ENCODE peak calls at places on chromosomes 3 and 15, in nine cellular contexts. N is PC-3, Q is WERI-Rb-1, Z is psoas muscle, E is uterus, V is transverse colon, D is tibial artery, T is mucosa of descending colon, K is PC-9. U is an unnamed sample.

GRCh38 chr3:169501777-169502320 is 161.7 kb downstream of the MECOM start:
- DNase-seq in N (no peak), Q (no peak), Z (no peak), E (no peak), V (no peak), D (no peak), T (no peak), K (no peak), U (no peak)

GRCh38 chr15:32029862-32030781 is at the start of gene CHRNA7:
- DNase-seq in N (peak), Q (peak), Z (peak), E (peak), V (peak), D (no peak), T (peak), K (no peak), U (peak)

GRCh38 chr3:13954266-13954665 is 74.4 kb upstream of the WNT7A start:
- DNase-seq in N (no peak), Q (no peak), Z (no peak), E (no peak), V (no peak), D (no peak), T (no peak), K (no peak), U (no peak)

GRCh38 chr15:69403611-69404010 is 10.5 kb upstream of the KIF23 start:
- DNase-seq in N (peak), Q (no peak), Z (no peak), E (no peak), V (no peak), D (no peak), T (no peak), K (no peak), U (peak)

GRCh38 chr15:50182233-50183013 is 427 bp downstream of the SLC27A2 start:
- DNase-seq in N (no peak), Q (peak), Z (no peak), E (no peak), V (peak), D (no peak), T (peak), K (no peak), U (peak)

GRCh38 chr15:25022233-25022632 is 67.4 kb downstream of the SNRPN start:
- DNase-seq in N (peak), Q (no peak), Z (no peak), E (no peak), V (no peak), D (no peak), T (no peak), K (no peak), U (peak)

GRCh38 chr3:4850211-4850927 is 128.9 kb upstream of the BHLHE40 start:
- DNase-seq in N (no peak), Q (no peak), Z (no peak), E (no peak), V (no peak), D (no peak), T (no peak), K (no peak), U (no peak)

GRCh38 chr15:62360286-62360685 is 195.2 kb upstream of the C2CD4B start:
- DNase-seq in N (no peak), Q (no peak), Z (no peak), E (no peak), V (no peak), D (no peak), T (no peak), K (no peak), U (no peak)

GRCh38 chr15:31226011-31226410 is 100.6 kb upstream of the KLF13 start:
- DNase-seq in N (no peak), Q (no peak), Z (no peak), E (no peak), V (no peak), D (no peak), T (no peak), K (no peak), U (no peak)

GRCh38 chr3:99601493-99601892 is 36.9 kb upstream of the COL8A1 start:
- DNase-seq in N (no peak), Q (no peak), Z (no peak), E (no peak), V (no peak), D (no peak), T (no peak), K (no peak), U (no peak)

GRCh38 chr3:88595025-88595424 is 445.3 kb downstream of the C3orf38 start:
- DNase-seq in N (no peak), Q (no peak), Z (no peak), E (no peak), V (no peak), D (no peak), T (no peak), K (no peak), U (peak)

GRCh38 chr3:46027736-46028397 is 584 bp upstream of the XCR1 start:
- DNase-seq in N (no peak), Q (no peak), Z (no peak), E (no peak), V (no peak), D (no peak), T (no peak), K (no peak), U (no peak)

GRCh38 chr15:80031841-80032240 is 27.6 kb upstream of the ZFAND6 start:
- DNase-seq in N (peak), Q (no peak), Z (no peak), E (no peak), V (peak), D (no peak), T (peak), K (no peak), U (no peak)

GRCh38 chr15:81170504-81170903 is 26.2 kb upstream of the IL16 start:
- DNase-seq in N (no peak), Q (no peak), Z (no peak), E (no peak), V (no peak), D (no peak), T (no peak), K (no peak), U (no peak)

GRCh38 chr3:51773529-51773928 is 5.5 kb downstream of the IQCF6 start:
- DNase-seq in N (peak), Q (no peak), Z (no peak), E (no peak), V (no peak), D (no peak), T (no peak), K (no peak), U (peak)

GRCh38 chr3:128402998-128403397 is 63.7 kb downstream of the DNAJB8 start:
- DNase-seq in N (no peak), Q (no peak), Z (no peak), E (no peak), V (no peak), D (no peak), T (no peak), K (no peak), U (no peak)

GRCh38 chr15:85500729-85501128 is 120.3 kb downstream of the AKAP13 start:
- DNase-seq in N (no peak), Q (peak), Z (no peak), E (peak), V (no peak), D (no peak), T (no peak), K (no peak), U (peak)

GRCh38 chr3:162540421-162540820 is 1043.8 kb downstream of the OTOL1 start:
- DNase-seq in N (no peak), Q (no peak), Z (no peak), E (no peak), V (no peak), D (no peak), T (no peak), K (no peak), U (no peak)

GRCh38 chr15:65355173-65355982 is 22.4 kb downstream of the IGDCC3 start:
- DNase-seq in N (no peak), Q (peak), Z (no peak), E (no peak), V (no peak), D (no peak), T (no peak), K (no peak), U (no peak)

GRCh38 chr3:12993022-12993622 is 80.1 kb downstream of the IQSEC1 start:
- DNase-seq in N (peak), Q (no peak), Z (no peak), E (no peak), V (peak), D (no peak), T (no peak), K (no peak), U (no peak)

GRCh38 chr15:48963524-48964113 is at the start of gene SHC4:
- DNase-seq in N (peak), Q (no peak), Z (peak), E (peak), V (peak), D (peak), T (peak), K (peak), U (peak)

GRCh38 chr15:72227720-72228119 is 3.3 kb downstream of the PKM start:
- DNase-seq in N (peak), Q (no peak), Z (no peak), E (no peak), V (no peak), D (no peak), T (no peak), K (no peak), U (no peak)

GRCh38 chr15:68307131-68307928 is 29.8 kb downstream of the FEM1B start:
- DNase-seq in N (no peak), Q (no peak), Z (no peak), E (peak), V (no peak), D (no peak), T (no peak), K (no peak), U (no peak)

GRCh38 chr3:179146911-179147570 is 1.1 kb upstream of the PIK3CA start:
- DNase-seq in N (peak), Q (peak), Z (no peak), E (peak), V (peak), D (no peak), T (peak), K (peak), U (peak)

GRCh38 chr3:195068045-195068444 is 202.9 kb downstream of the XXYLT1 start:
- DNase-seq in N (peak), Q (no peak), Z (no peak), E (peak), V (no peak), D (no peak), T (no peak), K (no peak), U (peak)

GRCh38 chr15:98963459-98963858 is 44.1 kb downstream of the PGPEP1L start:
- DNase-seq in N (no peak), Q (no peak), Z (no peak), E (no peak), V (no peak), D (no peak), T (no peak), K (no peak), U (no peak)

GRCh38 chr15:57582080-57582479 is 9.6 kb upstream of the MYZAP start:
- DNase-seq in N (no peak), Q (no peak), Z (no peak), E (no peak), V (no peak), D (no peak), T (no peak), K (no peak), U (no peak)

GRCh38 chr3:18593231-18593630 is 168.1 kb upstream of the SATB1 start:
- DNase-seq in N (no peak), Q (no peak), Z (no peak), E (no peak), V (no peak), D (no peak), T (no peak), K (no peak), U (no peak)

GRCh38 chr3:123633530-123633929 is 48.7 kb upstream of the HACD2 start:
- DNase-seq in N (no peak), Q (no peak), Z (no peak), E (no peak), V (no peak), D (no peak), T (no peak), K (no peak), U (peak)

GRCh38 chr3:184724662-184725061 is 12.8 kb upstream of the MAGEF1 start:
- DNase-seq in N (no peak), Q (no peak), Z (no peak), E (no peak), V (no peak), D (no peak), T (no peak), K (no peak), U (no peak)

GRCh38 chr3:71495708-71496472 is 87.6 kb downstream of the FOXP1 start:
- DNase-seq in N (peak), Q (no peak), Z (no peak), E (peak), V (no peak), D (no peak), T (no peak), K (peak), U (peak)

DNA sequence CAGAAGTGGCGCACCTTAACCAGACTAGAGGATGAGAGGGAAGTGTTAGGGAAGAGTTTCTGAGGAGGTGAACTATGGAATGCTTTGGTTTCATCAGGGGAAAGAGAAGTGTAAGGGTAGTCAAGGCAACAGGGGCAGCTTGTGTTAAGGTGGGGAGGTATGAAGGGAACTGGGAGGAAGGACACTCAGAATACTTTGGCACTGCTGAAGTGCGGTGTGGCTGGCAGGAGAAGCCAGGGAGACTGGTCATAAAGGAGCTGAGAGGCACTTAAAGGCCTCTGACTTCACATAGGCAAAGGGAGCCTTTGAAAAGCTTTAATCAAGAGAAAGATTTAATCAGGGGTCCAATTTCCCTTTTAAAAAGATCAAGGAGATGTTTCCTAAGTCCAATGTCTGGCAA is 129.0 kb downstream of the ERC2 start:
- DNase-seq in N (no peak), Q (no peak), Z (no peak), E (no peak), V (no peak), D (no peak), T (no peak), K (no peak), U (no peak)
- H3K4me3 ChIP-seq in N (no peak), Q (no peak), Z (no peak), E (no peak), V (no peak), D (no peak), T (no peak), K (no peak), U (no peak)

GRCh38 chr3:10553586-10554235 is 48.3 kb upstream of the ATP2B2 start:
- DNase-seq in N (no peak), Q (peak), Z (no peak), E (no peak), V (no peak), D (no peak), T (no peak), K (no peak), U (no peak)
- TF ChIP-seq CTCF in N (no peak), Q (no peak), Z (no peak), E (no peak), V (no peak), D (no peak), T (no peak), K (no peak), U (no peak)

GRCh38 chr3:66465034-66465433 is 35.8 kb downstream of the LRIG1 start:
- DNase-seq in N (no peak), Q (no peak), Z (no peak), E (no peak), V (no peak), D (no peak), T (no peak), K (no peak), U (no peak)
- H3K4me3 ChIP-seq in N (no peak), Q (no peak), Z (no peak), E (no peak), V (no peak), D (no peak), T (no peak), K (no peak), U (no peak)

GRCh38 chr3:16398542-16399126 is 114.9 kb downstream of the RFTN1 start:
- DNase-seq in N (no peak), Q (no peak), Z (no peak), E (no peak), V (no peak), D (no peak), T (no peak), K (no peak), U (no peak)
- TF ChIP-seq CTCF in N (no peak), Q (no peak), Z (no peak), E (no peak), V (no peak), D (no peak), T (no peak), K (no peak), U (no peak)

GRCh38 chr15:40871749-40872617 is 2.1 kb downstream of the RHOV start:
- DNase-seq in N (peak), Q (no peak), Z (no peak), E (no peak), V (peak), D (no peak), T (peak), K (peak), U (no peak)
- H3K4me3 ChIP-seq in N (peak), Q (no peak), Z (no peak), E (no peak), V (no peak), D (no peak), T (no peak), K (peak), U (no peak)

DNA sequence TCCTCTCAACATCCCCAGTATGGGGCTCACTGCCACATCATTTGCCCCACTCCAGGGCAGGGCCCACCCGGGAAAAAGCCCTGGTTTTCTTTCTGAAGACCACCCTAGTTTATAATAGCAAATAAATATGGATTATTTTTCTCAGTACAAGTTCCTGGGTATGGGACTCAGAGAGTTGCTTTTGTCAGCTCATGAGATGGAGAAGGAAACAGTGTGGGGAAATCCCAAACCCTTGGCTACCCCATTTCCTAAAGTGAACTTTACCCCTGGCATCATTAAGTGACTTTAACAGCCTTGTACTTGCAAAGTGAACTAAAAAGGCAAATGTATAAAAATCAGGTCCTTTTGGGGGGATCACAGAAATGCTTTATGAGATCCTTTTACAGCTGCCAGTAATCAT is 89.8 kb downstream of the CCNL1 start:
- DNase-seq in N (no peak), Q (no peak), Z (no peak), E (no peak), V (no peak), D (no peak), T (no peak), K (no peak), U (no peak)
- TF ChIP-seq CTCF in N (no peak), Q (no peak), Z (no peak), E (no peak), V (no peak), D (no peak), T (no peak), K (no peak), U (no peak)

GRCh38 chr15:90904746-90905145 is 1.6 kb downstream of the MAN2A2 start:
- DNase-seq in N (no peak), Q (no peak), Z (no peak), E (no peak), V (no peak), D (no peak), T (no peak), K (no peak), U (no peak)
- H3K4me3 ChIP-seq in N (no peak), Q (no peak), Z (no peak), E (no peak), V (no peak), D (no peak), T (no peak), K (no peak), U (no peak)

GRCh38 chr15:73352082-73352481 is 16.7 kb downstream of the HCN4 start:
- DNase-seq in N (no peak), Q (no peak), Z (no peak), E (no peak), V (no peak), D (no peak), T (no peak), K (no peak), U (no peak)
- TF ChIP-seq CTCF in N (no peak), Q (no peak), Z (no peak), E (no peak), V (no peak), D (no peak), T (no peak), K (no peak), U (no peak)

DNA sequence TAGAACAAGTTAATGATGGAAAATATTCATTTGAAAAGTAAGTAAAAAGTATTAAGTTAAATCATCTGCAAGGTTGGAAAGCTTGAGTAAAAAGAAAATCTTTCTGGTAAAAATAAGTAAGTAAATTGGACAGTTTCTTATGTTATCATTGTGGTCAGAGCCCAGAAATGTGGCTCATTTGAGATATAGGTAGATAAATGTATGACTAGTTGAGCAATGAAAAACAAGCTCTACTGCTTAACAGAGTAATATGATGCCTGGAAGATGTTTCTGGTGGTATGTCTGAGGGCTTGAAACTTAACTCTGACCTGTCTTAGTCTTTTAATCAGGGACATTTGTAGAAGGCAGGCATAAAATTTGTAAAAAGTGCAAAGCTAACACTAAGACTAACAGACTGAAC is 444.0 kb downstream of the MFSD1 start:
- DNase-seq in N (peak), Q (no peak), Z (no peak), E (no peak), V (no peak), D (no peak), T (no peak), K (no peak), U (peak)
- H3K4me3 ChIP-seq in N (no peak), Q (no peak), Z (no peak), E (no peak), V (no peak), D (no peak), T (no peak), K (no peak), U (no peak)

DNA sequence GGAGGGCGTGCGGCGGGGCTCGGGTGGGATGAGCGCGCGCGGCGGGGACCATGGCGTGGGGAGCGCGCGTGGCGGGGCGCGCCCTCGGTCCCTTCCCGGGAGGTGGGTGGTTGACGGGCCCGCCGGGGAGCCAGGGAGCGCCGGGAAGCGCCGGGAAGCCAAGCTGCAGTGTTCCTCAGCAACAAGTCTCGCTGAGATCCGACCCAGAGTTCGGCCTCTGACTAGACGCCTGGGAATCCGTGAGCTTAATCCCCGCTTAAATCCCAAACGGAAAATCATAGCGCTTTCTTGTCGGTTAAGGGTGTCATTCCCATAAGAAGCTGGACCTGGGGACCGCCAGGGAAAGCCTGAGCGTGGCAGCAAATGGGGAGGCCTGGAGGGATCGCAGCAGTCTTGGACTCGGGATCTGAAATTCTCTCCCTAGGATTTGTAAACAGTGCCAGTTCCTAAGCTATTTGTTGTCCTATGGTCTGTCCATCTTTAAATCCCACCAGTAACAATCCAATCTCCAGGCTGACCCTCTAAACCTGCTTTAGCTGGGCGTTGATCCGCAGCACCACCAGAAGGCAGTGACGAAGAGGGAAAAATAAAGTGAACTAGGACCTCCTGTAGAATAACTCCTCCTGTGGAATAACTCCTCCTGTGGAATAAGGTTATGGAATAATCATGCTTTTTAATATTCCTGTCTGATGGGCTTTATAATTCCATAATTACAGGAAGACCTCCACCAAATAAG is 560 bp upstream of the NEDD4 start:
- DNase-seq in N (peak), Q (peak), Z (no peak), E (no peak), V (no peak), D (no peak), T (no peak), K (peak), U (peak)
- TF ChIP-seq CTCF in N (peak), Q (peak), Z (no peak), E (no peak), V (no peak), D (no peak), T (no peak), K (no peak), U (peak)

U was measured in choroid plexus epithelial cell.